ENCODE peak calls at places on chromosomes 5 and 9, in ten cellular contexts. N is kidney; Q is activated CD4-positive, alpha-beta T cell treated with anti-CD3 and anti-CD28 coated beads for 4 hours; Z is T-cell; H is NCI-H1694; D is PC-3; X is SHP77; F is epithelial cell of proximal tubule; I is GM23248; V is GM12878. C is an unnamed sample.

GRCh38 chr9:132744881-132745761 is 74.9 kb downstream of the GTF3C4 start:
- DNase-seq in Z (no peak), F (no peak), D (no peak), N (no peak), Q (no peak), I (peak), H (no peak), X (no peak), V (no peak), C (no peak)

GRCh38 chr5:8828596-8829321 is 717.1 kb downstream of the SEMA5A start:
- DNase-seq in H (no peak), Z (no peak), F (no peak), Q (no peak), X (no peak), I (peak), D (no peak), N (no peak), V (no peak), C (no peak)

GRCh38 chr5:139915274-139915673 is 119.7 kb downstream of the PSD2 start:
- DNase-seq in I (no peak), F (no peak), N (no peak), D (no peak), Q (no peak), X (no peak), Z (no peak), H (no peak), V (no peak), C (no peak)

GRCh38 chr9:131235480-131235851 is 40.8 kb downstream of the FAM78A start:
- DNase-seq in V (no peak), D (no peak), H (no peak), N (peak), Q (no peak), X (no peak), Z (no peak), F (no peak), I (no peak), C (no peak)

GRCh38 chr5:138639326-138639725 is 64.1 kb upstream of the HSPA9 start:
- DNase-seq in F (no peak), N (no peak), I (no peak), H (no peak), D (no peak), V (no peak), X (peak), Z (no peak), Q (no peak), C (no peak)

GRCh38 chr5:172839669-172840068 is 5.6 kb downstream of the ERGIC1 start:
- DNase-seq in V (no peak), F (no peak), I (no peak), N (no peak), Q (no peak), H (no peak), D (no peak), X (no peak), Z (no peak), C (no peak)

GRCh38 chr5:141521244-141521781 is 32.4 kb downstream of the PCDHGC5 start:
- DNase-seq in H (no peak), V (no peak), Z (no peak), I (peak), X (no peak), Q (no peak), D (peak), F (peak), N (no peak), C (peak)

GRCh38 chr9:3191715-3192114 is 334.1 kb downstream of the RFX3 start:
- DNase-seq in F (no peak), V (no peak), D (no peak), Z (no peak), N (no peak), I (no peak), H (no peak), Q (no peak), X (no peak), C (no peak)

C was measured in tibial artery.